ENCODE peak calls at places on chromosomes 16 and 17, in six cellular contexts. P, C, A, Z, J and H are unnamed samples.

GRCh38 chr16:10033561-10033960 is 148.7 kb downstream of the GRIN2A start:
- DNase-seq in J (no peak), Z (no peak), P (no peak), C (peak), A (no peak), H (no peak)

GRCh38 chr17:49635121-49635520 is 42.8 kb downstream of the SPOP start:
- DNase-seq in P (no peak), A (no peak), Z (no peak), C (no peak), J (no peak), H (no peak)

GRCh38 chr17:22463110-22463850 is 771.0 kb downstream of the KCNJ18 start:
- DNase-seq in Z (no peak), P (no peak), C (no peak), J (no peak), A (no peak), H (no peak)

GRCh38 chr16:15618392-15618791 is 24.6 kb downstream of the MARF1 start:
- DNase-seq in C (no peak), J (no peak), Z (no peak), P (peak), A (peak), H (peak)

GRCh38 chr16:11253009-11253994 is 2.7 kb downstream of the SOCS1 start:
- DNase-seq in A (no peak), Z (no peak), P (peak), J (no peak), C (no peak), H (peak)

GRCh38 chr16:53892155-53892554 is 188.2 kb downstream of the FTO start:
- DNase-seq in J (peak), A (peak), C (peak), Z (no peak), P (peak), H (peak)

GRCh38 chr17:61219460-61219859 is 180.2 kb upstream of the TBX2 start:
- DNase-seq in C (no peak), A (peak), Z (no peak), J (no peak), P (no peak), H (peak)

GRCh38 chr17:39402890-39403605 is 1.6 kb upstream of the FBXL20 start:
- DNase-seq in A (no peak), C (no peak), Z (no peak), P (no peak), J (no peak), H (no peak)

GRCh38 chr17:79944821-79945391 is 90.8 kb downstream of the TBC1D16 start:
- DNase-seq in C (no peak), A (no peak), Z (no peak), J (no peak), P (no peak), H (no peak)

GRCh38 chr16:23976091-23977001 is 140.6 kb downstream of the PRKCB start:
- DNase-seq in C (no peak), Z (no peak), P (no peak), J (no peak), A (no peak), H (no peak)

GRCh38 chr17:34171245-34171818 is 83.8 kb upstream of the CCL2 start:
- DNase-seq in C (peak), J (peak), A (peak), P (peak), Z (no peak), H (peak)

GRCh38 chr16:78364501-78364900 is 265.0 kb downstream of the WWOX start:
- DNase-seq in P (no peak), J (no peak), Z (no peak), C (no peak), A (no peak), H (no peak)

GRCh38 chr16:11162571-11163268 is 93.3 kb downstream of the SOCS1 start:
- DNase-seq in Z (no peak), A (no peak), C (peak), J (no peak), P (no peak), H (no peak)

GRCh38 chr16:49330562-49331201 is 42.9 kb upstream of the C16orf78 start:
- DNase-seq in P (no peak), C (peak), J (no peak), A (no peak), Z (no peak), H (no peak)

GRCh38 chr17:48605409-48605864 is 651 bp upstream of the HOXB6 start:
- DNase-seq in J (no peak), P (peak), C (no peak), Z (no peak), A (no peak), H (no peak)

GRCh38 chr17:76922084-76922483 is 53.9 kb downstream of the MGAT5B start:
- DNase-seq in C (no peak), P (no peak), A (no peak), Z (no peak), J (no peak), H (no peak)

GRCh38 chr17:79804856-79805696 is 8.2 kb upstream of the CBX8 start:
- DNase-seq in J (no peak), A (no peak), Z (no peak), P (no peak), C (no peak), H (no peak)

GRCh38 chr16:11152205-11152604 is 103.8 kb downstream of the SOCS1 start:
- DNase-seq in P (no peak), J (no peak), Z (no peak), A (no peak), C (peak), H (no peak)

GRCh38 chr16:23330583-23331249 is 28.6 kb downstream of the SCNN1B start:
- DNase-seq in A (no peak), Z (no peak), J (no peak), P (no peak), C (no peak), H (no peak)

GRCh38 chr17:48718781-48719641 is 3.3 kb downstream of the PRAC1 start:
- DNase-seq in J (no peak), A (no peak), Z (no peak), C (no peak), P (no peak), H (no peak)

GRCh38 chr17:35341465-35341992 is 31.9 kb downstream of the SLFN11 start:
- DNase-seq in P (no peak), J (no peak), C (no peak), A (no peak), Z (no peak), H (no peak)

GRCh38 chr17:3965123-3965800 is 1.0 kb upstream of the ATP2A3 start:
- DNase-seq in Z (no peak), P (no peak), A (no peak), C (no peak), J (peak), H (peak)

GRCh38 chr17:73747221-73748002 is 103.2 kb upstream of the SDK2 start:
- DNase-seq in Z (no peak), P (no peak), A (no peak), J (no peak), C (no peak), H (no peak)

GRCh38 chr17:76497979-76498885 is 3.0 kb downstream of the RHBDF2 start:
- DNase-seq in C (no peak), J (no peak), P (peak), A (peak), Z (peak), H (peak)

GRCh38 chr17:72660274-72661092 is 432.0 kb downstream of the SLC39A11 start:
- DNase-seq in A (no peak), Z (no peak), J (no peak), C (no peak), P (no peak), H (no peak)

GRCh38 chr16:22887445-22887844 is 73.5 kb downstream of the HS3ST2 start:
- DNase-seq in J (no peak), Z (no peak), C (no peak), A (no peak), P (no peak), H (no peak)

GRCh38 chr17:82287849-82288601 is 14.5 kb upstream of the CSNK1D start:
- DNase-seq in C (no peak), P (peak), Z (no peak), J (no peak), A (peak), H (peak)

GRCh38 chr16:3468501-3468900 is 25.0 kb downstream of the NAA60 start:
- DNase-seq in J (no peak), P (no peak), C (no peak), A (no peak), Z (no peak), H (no peak)

GRCh38 chr17:50867856-50868438 is 1.8 kb upstream of the TOB1 start:
- DNase-seq in A (no peak), P (no peak), Z (no peak), C (no peak), J (no peak), H (no peak)

GRCh38 chr17:59734226-59734625 is 26.8 kb downstream of the VMP1 start:
- DNase-seq in P (no peak), J (no peak), Z (no peak), C (no peak), A (no peak), H (no peak)
- TF ChIP-seq CTCF in P (no peak), J (no peak), Z (no peak), C (no peak), A (no peak), H (no peak)

DNA sequence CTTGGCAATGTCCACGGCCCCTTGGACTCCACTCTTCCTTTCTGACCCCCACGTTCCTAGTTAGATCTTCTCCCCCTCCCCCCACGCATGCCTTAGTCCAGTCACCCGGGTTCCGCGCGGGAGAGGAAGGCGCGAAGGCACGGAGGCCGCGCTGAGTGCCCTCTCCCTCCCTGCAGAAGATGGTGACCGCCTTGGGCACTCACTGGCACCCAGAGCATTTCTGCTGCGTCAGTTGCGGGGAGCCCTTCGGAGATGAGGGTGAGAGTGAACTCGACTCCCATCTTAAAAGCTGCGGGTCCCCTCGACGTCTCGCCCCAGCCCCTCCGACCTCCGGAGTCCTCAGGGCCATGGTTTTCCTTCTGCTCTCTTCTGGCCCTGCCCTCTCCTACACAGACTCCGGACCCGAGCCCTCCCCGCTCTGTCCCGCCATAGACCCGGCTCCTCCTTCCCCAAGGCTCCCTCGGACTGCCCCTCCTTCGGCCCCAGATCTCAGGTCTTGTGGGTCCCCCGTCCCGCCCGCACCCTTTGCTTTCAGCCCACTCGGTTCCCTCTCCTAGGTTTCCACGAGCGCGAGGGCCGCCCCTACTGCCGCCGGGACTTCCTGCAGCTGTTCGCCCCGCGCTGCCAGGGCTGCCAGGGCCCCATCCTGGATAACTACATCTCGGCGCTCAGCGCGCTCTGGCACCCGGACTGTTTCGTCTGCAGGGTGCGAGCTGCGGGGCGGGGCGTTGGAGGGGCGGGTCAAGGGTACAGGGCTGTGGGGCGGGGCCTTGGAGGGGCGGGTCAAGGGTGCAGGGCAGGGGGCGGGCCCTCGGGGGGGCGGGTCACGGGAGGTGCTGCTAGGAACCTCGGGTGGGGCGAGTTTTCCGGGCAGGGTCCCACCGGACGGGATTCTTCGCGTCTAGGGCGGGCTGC is 4.6 kb downstream of the TGFB1I1 start:
- DNase-seq in Z (no peak), C (no peak), A (no peak), P (no peak), J (peak), H (no peak)
- H3K4me3 ChIP-seq in Z (peak), C (peak), A (no peak), P (no peak), J (peak), H (no peak)

GRCh38 chr17:396788-397187 is 44.2 kb upstream of the RPH3AL start:
- DNase-seq in P (no peak), A (no peak), C (no peak), Z (no peak), J (no peak), H (no peak)

GRCh38 chr17:395974-396373 is 43.4 kb upstream of the RPH3AL start:
- DNase-seq in A (no peak), C (no peak), P (no peak), Z (no peak), J (no peak), H (no peak)

GRCh38 chr17:393806-394717 is 41.5 kb upstream of the RPH3AL start:
- DNase-seq in J (no peak), A (no peak), C (no peak), Z (no peak), P (no peak), H (no peak)

GRCh38 chr17:395179-395578 is 42.6 kb upstream of the RPH3AL start:
- DNase-seq in A (no peak), J (no peak), Z (no peak), C (no peak), P (no peak), H (no peak)

DNA sequence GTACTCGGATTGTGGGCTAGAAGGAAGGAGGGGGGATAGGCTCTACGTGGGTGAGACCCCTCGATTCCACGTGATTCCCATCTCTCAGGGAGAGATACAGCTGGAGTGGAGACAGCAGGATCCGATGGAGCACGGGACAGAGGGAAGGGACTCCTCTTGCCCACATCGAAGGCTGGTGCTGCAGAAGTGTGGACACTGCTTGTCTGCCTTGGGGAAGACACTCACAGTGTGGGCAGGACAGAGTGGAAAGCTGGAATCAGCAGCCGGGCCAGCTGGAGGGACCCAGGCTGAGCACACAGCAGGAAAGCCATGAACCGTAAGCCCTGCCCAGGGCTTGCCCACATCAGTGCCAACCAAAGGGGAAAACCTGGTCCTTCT is 42.1 kb upstream of the RPH3AL start:
- DNase-seq in Z (no peak), A (no peak), J (no peak), C (no peak), P (no peak), H (no peak)
- TF ChIP-seq CTCF in Z (no peak), A (no peak), J (no peak), C (no peak), P (no peak), H (no peak)

GRCh38 chr16:72442381-72443158 is 270.6 kb upstream of the PMFBP1 start:
- DNase-seq in A (peak), C (no peak), P (no peak), J (no peak), Z (no peak), H (peak)

GRCh38 chr16:72437891-72438290 is 265.9 kb upstream of the PMFBP1 start:
- DNase-seq in P (no peak), A (no peak), C (no peak), Z (no peak), J (no peak), H (no peak)

DNA sequence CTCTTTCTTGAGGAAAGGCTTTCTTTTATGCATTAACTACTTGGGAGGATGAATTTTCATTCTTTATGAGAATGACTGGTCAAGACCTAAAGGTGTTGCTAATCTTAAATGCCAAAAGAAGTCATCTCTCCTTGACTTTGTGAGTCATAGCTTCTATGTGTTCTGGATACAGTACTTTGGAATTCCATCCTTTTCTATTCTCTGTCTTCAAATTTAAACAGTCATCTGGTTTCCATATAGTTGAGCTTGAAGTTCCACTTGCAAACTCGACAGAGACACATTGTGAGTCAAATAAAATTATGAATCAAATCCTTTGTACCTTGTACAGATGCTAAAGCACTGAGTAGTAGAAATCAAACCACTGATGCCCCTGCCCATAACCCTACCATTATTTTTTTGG is 271.9 kb upstream of the PMFBP1 start:
- DNase-seq in A (no peak), P (no peak), C (no peak), Z (no peak), J (no peak), H (peak)
- H3K4me3 ChIP-seq in A (no peak), P (no peak), C (no peak), Z (no peak), J (no peak), H (no peak)

GRCh38 chr17:17388657-17389496 is 85.7 kb downstream of the NT5M start:
- DNase-seq in Z (no peak), A (no peak), C (no peak), J (no peak), P (peak), H (no peak)

GRCh38 chr17:17386143-17386800 is 83.1 kb downstream of the NT5M start:
- DNase-seq in Z (no peak), C (no peak), P (no peak), J (no peak), A (no peak), H (no peak)

GRCh38 chr17:17385502-17385901 is 82.3 kb downstream of the NT5M start:
- DNase-seq in J (no peak), C (no peak), Z (no peak), P (no peak), A (no peak), H (no peak)

GRCh38 chr17:17387017-17387416 is 83.8 kb downstream of the NT5M start:
- DNase-seq in A (no peak), J (no peak), C (no peak), Z (no peak), P (no peak), H (no peak)

GRCh38 chr17:17387461-17388362 is 84.5 kb downstream of the NT5M start:
- DNase-seq in Z (no peak), P (no peak), A (no peak), J (no peak), C (no peak), H (no peak)
- TF ChIP-seq CTCF in Z (no peak), P (peak), A (peak), J (no peak), C (no peak), H (peak)

DNA sequence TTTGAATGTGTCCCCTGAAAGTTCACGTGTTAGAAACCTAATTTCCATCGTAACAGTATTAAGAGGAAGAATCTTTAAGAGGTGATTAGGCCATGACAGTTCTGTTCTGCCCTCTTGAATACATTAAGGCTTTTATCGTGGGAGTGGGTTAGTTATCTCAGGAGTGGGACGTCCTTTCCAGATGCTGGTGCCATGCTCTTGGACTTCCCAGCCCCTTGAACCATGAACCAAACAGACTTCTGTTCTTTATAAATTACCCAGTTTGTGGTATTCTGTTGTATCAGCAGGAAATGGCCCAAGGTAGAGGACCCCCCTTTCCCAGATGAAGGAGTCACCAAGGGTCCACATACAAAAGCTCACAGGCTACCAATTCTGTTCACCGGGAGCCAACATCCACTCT is 10.1 kb downstream of the GTF3C1 start:
- DNase-seq in Z (no peak), A (no peak), C (no peak), P (no peak), J (no peak), H (no peak)
- H3K4me3 ChIP-seq in Z (no peak), A (no peak), C (no peak), P (no peak), J (no peak), H (no peak)

DNA sequence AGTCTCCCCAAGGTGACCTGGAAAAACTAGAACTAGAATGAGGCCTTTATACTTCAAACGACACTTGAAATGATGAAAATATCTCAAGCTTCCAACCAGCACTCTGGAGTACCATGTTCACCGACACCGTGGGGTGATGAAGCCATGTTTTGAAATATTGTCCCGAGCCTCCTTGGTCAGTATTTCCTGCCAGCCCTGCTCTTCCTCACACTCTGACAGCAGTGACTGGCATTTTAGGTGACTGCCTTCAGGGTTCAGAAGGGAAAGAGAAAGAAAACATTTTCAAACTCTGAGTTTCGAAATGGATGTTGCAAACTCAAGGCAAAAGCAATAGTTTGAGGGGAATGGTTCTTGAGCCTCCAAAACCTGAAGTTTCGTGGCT is 39.3 kb upstream of the IRX6 start:
- DNase-seq in C (no peak), Z (no peak), A (no peak), J (no peak), P (no peak), H (no peak)
- TF ChIP-seq CTCF in C (no peak), Z (no peak), A (no peak), J (no peak), P (no peak), H (no peak)

DNA sequence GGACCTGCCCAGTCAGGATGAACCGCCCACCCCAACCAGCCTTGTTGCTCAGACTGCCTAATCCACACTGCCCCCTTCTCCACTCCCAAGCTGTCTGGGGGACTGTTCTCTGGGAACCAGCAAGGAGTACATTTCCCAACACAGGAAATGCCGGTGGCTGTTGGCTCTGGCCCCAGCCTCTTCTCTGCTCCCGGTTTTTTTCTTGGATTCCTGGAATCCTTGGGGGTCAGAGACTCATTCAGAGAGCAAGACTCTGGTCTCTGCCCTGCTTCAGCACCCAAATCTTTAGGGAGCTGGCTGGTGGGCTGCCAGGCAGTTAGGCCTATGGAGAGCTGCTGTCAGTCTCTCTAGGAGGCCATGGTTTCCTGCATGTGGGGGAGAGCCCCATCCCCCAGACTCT is 10.8 kb upstream of the MTMR4 start:
- DNase-seq in J (no peak), A (peak), Z (peak), C (no peak), P (peak), H (peak)
- H3K4me3 ChIP-seq in J (no peak), A (peak), Z (no peak), C (no peak), P (no peak), H (no peak)